ENCODE peak calls at places on chromosomes 5 and 9, in five cellular contexts. L, G, B, X and V are unnamed samples.

GRCh38 chr9:121939643-121940042 is 153.5 kb downstream of the TTLL11 start:
- DNase-seq in G (no peak), X (no peak), L (no peak), B (no peak), V (no peak)

GRCh38 chr5:151085517-151086031 is 4.7 kb upstream of the TNIP1 start:
- DNase-seq in G (no peak), L (no peak), X (no peak), B (no peak), V (no peak)

GRCh38 chr5:122319897-122320296 is 7.9 kb downstream of the SNCAIP start:
- DNase-seq in B (no peak), X (no peak), G (no peak), L (no peak), V (no peak)

GRCh38 chr5:158995694-158996173 is 104.0 kb downstream of the EBF1 start:
- DNase-seq in G (no peak), B (no peak), X (no peak), L (no peak), V (no peak)

GRCh38 chr5:166710275-166710674 is 1581.2 kb upstream of the WWC1 start:
- DNase-seq in G (no peak), X (no peak), B (no peak), L (no peak), V (no peak)

GRCh38 chr9:4502444-4502843 is 12.2 kb downstream of the SLC1A1 start:
- DNase-seq in B (no peak), G (no peak), X (no peak), L (no peak), V (no peak)

GRCh38 chr9:696332-697090 is 145.0 kb upstream of the DMRT1 start:
- DNase-seq in B (peak), X (no peak), L (no peak), G (no peak), V (no peak)

GRCh38 chr5:121668635-121669034 is 183.0 kb upstream of the FTMT start:
- DNase-seq in G (no peak), X (no peak), B (no peak), L (no peak), V (no peak)

GRCh38 chr5:66724740-66725139 is 128.5 kb downstream of the MAST4 start:
- DNase-seq in L (no peak), G (no peak), B (no peak), X (no peak), V (no peak)

GRCh38 chr9:89530721-89531120 is 32.8 kb upstream of the SEMA4D start:
- DNase-seq in X (no peak), G (no peak), L (no peak), B (no peak), V (no peak)

GRCh38 chr5:16065810-16066209 is 113.8 kb downstream of the MARCHF11 start:
- DNase-seq in G (no peak), B (no peak), X (no peak), L (no peak), V (no peak)

GRCh38 chr9:72615931-72616330 is 94.5 kb downstream of the TMC1 start:
- DNase-seq in L (no peak), X (no peak), B (no peak), G (no peak), V (no peak)

GRCh38 chr9:129489838-129490582 is 130.9 kb downstream of the C9orf50 start:
- DNase-seq in B (no peak), L (no peak), G (no peak), X (no peak), V (no peak)

GRCh38 chr5:111134080-111134479 is 41.9 kb downstream of the WDR36 start:
- DNase-seq in G (no peak), X (no peak), B (no peak), L (no peak), V (no peak)

GRCh38 chr9:114221706-114222465 is 66.5 kb downstream of the COL27A1 start:
- DNase-seq in L (no peak), X (no peak), B (no peak), G (no peak), V (no peak)

GRCh38 chr9:101437806-101438232 is 2.2 kb upstream of the ALDOB start:
- DNase-seq in G (no peak), B (peak), X (no peak), L (no peak), V (no peak)

GRCh38 chr9:19665146-19665863 is 123.5 kb downstream of the SLC24A2 start:
- DNase-seq in X (peak), L (no peak), G (no peak), B (no peak), V (no peak)

GRCh38 chr5:132253008-132253441 is 4.5 kb upstream of the PDLIM4 start:
- DNase-seq in G (no peak), L (no peak), B (no peak), X (no peak), V (no peak)

GRCh38 chr5:134492568-134492967 is 32.9 kb upstream of the JADE2 start:
- DNase-seq in L (no peak), B (no peak), G (no peak), X (no peak), V (no peak)

DNA sequence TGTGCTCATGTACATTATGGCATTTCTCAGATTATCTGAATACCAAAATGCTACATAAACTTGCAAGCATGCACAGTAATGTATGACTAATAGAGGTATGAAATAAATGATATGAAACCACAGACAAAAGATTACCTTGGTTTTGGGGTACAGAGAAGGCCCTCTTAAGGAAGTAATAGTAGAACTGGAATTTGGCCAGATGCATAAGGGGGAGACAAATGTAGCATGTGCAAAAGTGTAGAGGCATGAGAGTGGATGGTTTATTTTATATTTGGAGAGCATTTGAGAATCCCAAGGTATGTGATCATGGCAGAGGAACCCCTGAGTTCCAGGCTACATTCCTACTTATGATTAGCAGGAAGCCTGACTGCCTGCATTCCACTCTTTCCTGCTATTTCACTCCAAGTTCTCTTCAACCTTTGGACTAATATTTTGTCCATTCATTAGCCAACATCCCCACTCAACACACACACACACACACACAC is 74.2 kb downstream of the MAMDC2 start:
- DNase-seq in B (peak), G (no peak), X (no peak), L (no peak), V (no peak)
- TF ChIP-seq SUZ12 in B (no peak), G (no peak), X (no peak), L (no peak), V (no peak)

GRCh38 chr5:96781031-96781733 is 26.6 kb downstream of the ERAP1 start:
- DNase-seq in X (no peak), L (no peak), G (no peak), B (no peak), V (no peak)

GRCh38 chr5:96780626-96781025 is 27.1 kb downstream of the ERAP1 start:
- DNase-seq in X (no peak), G (no peak), L (no peak), B (no peak), V (no peak)

GRCh38 chr5:96783326-96783725 is 24.4 kb downstream of the ERAP1 start:
- DNase-seq in L (no peak), B (no peak), G (no peak), X (no peak), V (no peak)

GRCh38 chr5:96778409-96778808 is 29.3 kb downstream of the ERAP1 start:
- DNase-seq in B (no peak), X (no peak), L (no peak), G (no peak), V (no peak)

GRCh38 chr5:96781734-96782064 is 26.0 kb downstream of the ERAP1 start:
- DNase-seq in L (no peak), G (no peak), X (no peak), B (peak), V (no peak)
- TF ChIP-seq SUZ12 in L (no peak), G (no peak), X (no peak), B (no peak), V (no peak)

GRCh38 chr5:145076040-145076439 is 759.1 kb downstream of the PRELID2 start:
- DNase-seq in B (no peak), X (no peak), G (no peak), L (no peak), V (no peak)

GRCh38 chr5:145077028-145077427 is 758.1 kb downstream of the PRELID2 start:
- DNase-seq in B (no peak), X (no peak), L (no peak), G (no peak), V (no peak)

GRCh38 chr5:145068696-145069095 is 766.4 kb downstream of the PRELID2 start:
- DNase-seq in L (no peak), B (no peak), X (no peak), G (no peak), V (no peak)

GRCh38 chr5:145072880-145073279 is 762.3 kb downstream of the PRELID2 start:
- DNase-seq in L (no peak), G (no peak), X (no peak), B (no peak), V (no peak)
- TF ChIP-seq SUZ12 in L (no peak), G (no peak), X (no peak), B (no peak), V (no peak)

GRCh38 chr9:93115486-93115885 is 18.6 kb downstream of the NINJ1 start:
- DNase-seq in X (no peak), G (no peak), L (no peak), B (no peak), V (no peak)

GRCh38 chr9:93117924-93118862 is 15.9 kb downstream of the NINJ1 start:
- DNase-seq in X (no peak), B (no peak), L (no peak), G (no peak), V (no peak)

GRCh38 chr9:93114984-93115335 is 18.9 kb downstream of the CARD19 start:
- DNase-seq in G (no peak), L (no peak), B (no peak), X (no peak), V (no peak)

GRCh38 chr9:93114169-93114983 is 18.4 kb downstream of the CARD19 start:
- DNase-seq in B (no peak), G (no peak), X (no peak), L (no peak), V (no peak)

GRCh38 chr9:93116049-93116961 is 17.7 kb downstream of the NINJ1 start:
- DNase-seq in G (no peak), B (peak), X (no peak), L (no peak), V (no peak)
- TF ChIP-seq SUZ12 in G (no peak), B (no peak), X (no peak), L (no peak), V (no peak)